ENCODE peak calls at places on chromosomes 16 and 17, in eight cellular contexts. R is ovary; Y is amniotic stem cell; W is stimulated activated CD4-positive, alpha-beta T cell treated with anti-CD3 and anti-CD28 coated beads, Interleukin-4, amount 100 ng/mL, for 4 hours; G is stimulated activated CD8-positive, alpha-beta memory T cell treated with anti-CD3 and anti-CD28 coated beads, Interleukin-15, amount 100 ng/mL, for 48 hours; U is NCI-H1436; Q is C1 segment of cervical spinal cord; L is activated T-helper 1 cell treated with anti-CD3 and anti-CD28 coated beads, Interleukin-12 subunit alpha, Interleukin-12 subunit beta, Interleukin-2, Interleukin-4 antibody, amounts not matched to agents 30 ng/mL and 10 ng/mL and 1 ng/mL, durations not matched to agents 14 hours and 24 hours and 36 hours. C is an unnamed sample.

GRCh38 chr16:4176794-4177438 is 60.7 kb upstream of the ADCY9 start:
- DNase-seq in R (no peak), Y (peak; percentile 32), W (peak; percentile 9), G (no peak), U (peak; percentile 47), Q (no peak), L (no peak), C (no peak)

GRCh38 chr17:8151120-8151640 is 1.0 kb downstream of the PER1 start:
- DNase-seq in R (peak; percentile 96), Y (peak; percentile 71), W (peak; percentile 92), G (peak; percentile 82), U (no peak), Q (peak; percentile 84), L (peak; percentile 91), C (peak; percentile 81)

GRCh38 chr17:52378860-52379259 is 220.3 kb upstream of the CA10 start:
- DNase-seq in R (no peak), Y (no peak), W (no peak), G (no peak), U (no peak), Q (no peak), L (no peak), C (no peak)

GRCh38 chr16:11045441-11045840 is 101.1 kb downstream of the CLEC16A start:
- DNase-seq in R (no peak), Y (no peak), W (no peak), G (no peak), U (no peak), Q (no peak), L (no peak), C (no peak)

GRCh38 chr17:82970067-82970466 is 109.3 kb upstream of the METRNL start:
- DNase-seq in R (no peak), Y (no peak), W (no peak), G (no peak), U (no peak), Q (no peak), L (no peak), C (no peak)

GRCh38 chr17:55612691-55613141 is 101.5 kb upstream of the SMIM36 start:
- DNase-seq in R (peak; percentile 67), Y (no peak), W (no peak), G (no peak), U (no peak), Q (no peak), L (no peak), C (no peak)

GRCh38 chr17:76270770-76271668 is 5.9 kb downstream of the UBALD2 start:
- DNase-seq in R (no peak), Y (no peak), W (no peak), G (no peak), U (no peak), Q (no peak), L (no peak), C (no peak)

GRCh38 chr17:15236281-15237105 is 28.6 kb downstream of the PMP22 start:
- DNase-seq in R (no peak), Y (no peak), W (no peak), G (no peak), U (no peak), Q (no peak), L (no peak), C (no peak)

GRCh38 chr17:73641779-73642580 is 2.3 kb downstream of the SDK2 start:
- DNase-seq in R (no peak), Y (no peak), W (no peak), G (no peak), U (no peak), Q (no peak), L (no peak), C (no peak)

GRCh38 chr16:3595521-3596021 is 15.8 kb downstream of the SLX4 start:
- DNase-seq in R (no peak), Y (no peak), W (no peak), G (no peak), U (no peak), Q (no peak), L (no peak), C (no peak)

C was measured in WTC11.